ENCODE peak calls at places on chromosome 6, in five cellular contexts. O is esophagus muscularis mucosa, L is transverse colon, F is thyroid gland, K is fibroblast of lung. E is an unnamed sample.

GRCh38 chr6:50271266-50271665 is 221.5 kb upstream of the DEFB112 start:
- DNase-seq in F (no peak), O (no peak), L (no peak), K (peak; percentile 9), E (no peak)

GRCh38 chr6:1067346-1067745 is 244.6 kb upstream of the FOXQ1 start:
- DNase-seq in O (no peak), K (no peak), L (no peak), F (no peak), E (no peak)

GRCh38 chr6:1827984-1828793 is 218.5 kb downstream of the FOXC1 start:
- DNase-seq in O (no peak), F (no peak), L (no peak), K (no peak), E (no peak)

GRCh38 chr6:29524982-29525639 is 34.4 kb downstream of the UBD start:
- DNase-seq in K (no peak), O (no peak), F (no peak), L (no peak), E (no peak)

GRCh38 chr6:76992553-76992952 is 470.7 kb downstream of the HTR1B start:
- DNase-seq in O (no peak), K (no peak), L (no peak), F (no peak), E (no peak)

GRCh38 chr6:142965164-142965563 is 20.2 kb upstream of the HIVEP2 start:
- DNase-seq in K (no peak), O (no peak), F (no peak), L (no peak), E (no peak)

GRCh38 chr6:33251390-33252012 is 20.2 kb downstream of the VPS52 start:
- DNase-seq in O (no peak), F (no peak), K (peak; percentile 44), L (no peak), E (no peak)

GRCh38 chr6:43455034-43455747 is at the start of gene DLK2:
- DNase-seq in L (peak; percentile 11), O (no peak), K (no peak), F (no peak), E (no peak)

GRCh38 chr6:47027315-47027714 is 14.8 kb downstream of the ADGRF1 start:
- DNase-seq in L (no peak), O (peak; percentile 39), K (no peak), F (no peak), E (no peak)

GRCh38 chr6:99588618-99589289 is 17.9 kb upstream of the PRDM13 start:
- DNase-seq in L (peak; percentile 78), F (peak; percentile 84), O (peak; percentile 92), K (peak; percentile 71), E (peak; percentile 76)

GRCh38 chr6:28218312-28219248 is 6.5 kb upstream of the ZSCAN9 start:
- DNase-seq in F (peak; percentile 74), L (peak; percentile 78), O (peak; percentile 94), K (peak; percentile 69), E (peak; percentile 68)
- H3K4me3 ChIP-seq in F (peak overlapping the region; percentile 45), L (peak overlapping the region; percentile 25), O (peak overlapping the region; percentile 67), K (peak overlapping the region; percentile 46), E (peak overlapping the region; percentile 51)

DNA sequence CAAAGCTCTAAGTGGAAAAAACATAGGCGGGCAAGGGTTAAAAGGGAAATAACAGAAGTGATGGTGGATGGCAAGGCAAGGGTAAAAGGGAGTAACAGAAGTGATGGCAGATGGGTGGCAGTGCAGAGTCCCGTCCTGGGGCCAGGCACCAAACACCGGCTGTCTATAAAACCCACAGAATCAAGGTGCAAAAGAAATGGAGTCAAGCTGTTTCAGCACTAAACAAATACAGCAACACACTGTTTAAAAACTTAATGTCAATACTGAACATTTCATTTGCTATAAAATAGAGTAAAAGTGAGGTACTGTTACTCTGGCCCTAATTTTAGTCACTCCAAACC is 87.6 kb downstream of the MAN1A1 start:
- DNase-seq in L (no peak), K (no peak), F (no peak), O (no peak), E (no peak)
- TF ChIP-seq CTCF in L (no peak), K (no peak), F (no peak), O (no peak), E (no peak)

GRCh38 chr6:96184798-96185197 is 169.0 kb downstream of the FUT9 start:
- DNase-seq in L (no peak), K (no peak), F (no peak), O (no peak), E (no peak)
- H3K4me3 ChIP-seq in L (no peak overlapping the region), K (no peak overlapping the region), F (no peak overlapping the region), O (no peak overlapping the region), E (no peak overlapping the region)

GRCh38 chr6:35203152-35203670 is 10.5 kb upstream of the SCUBE3 start:
- DNase-seq in O (no peak), L (no peak), K (no peak), F (no peak), E (no peak)

GRCh38 chr6:35203680-35204079 is 10.1 kb upstream of the SCUBE3 start:
- DNase-seq in F (peak; percentile 65), O (no peak), L (no peak), K (no peak), E (no peak)

GRCh38 chr6:35199866-35200265 is 13.9 kb upstream of the SCUBE3 start:
- DNase-seq in O (no peak), K (no peak), L (no peak), F (no peak), E (no peak)

GRCh38 chr6:35206346-35206745 is 7.4 kb upstream of the SCUBE3 start:
- DNase-seq in K (no peak), F (no peak), O (no peak), L (no peak), E (no peak)

GRCh38 chr6:35202066-35202546 is 11.7 kb upstream of the SCUBE3 start:
- DNase-seq in O (no peak), F (no peak), L (no peak), K (no peak), E (no peak)
- TF ChIP-seq CTCF in O (no peak), F (no peak), L (no peak), K (no peak), E (no peak)

GRCh38 chr6:93822434-93823265 is 403.3 kb upstream of the EPHA7 start:
- DNase-seq in O (no peak), F (no peak), K (no peak), L (no peak), E (no peak)
- H3K4me3 ChIP-seq in O (no peak overlapping the region), F (no peak overlapping the region), K (no peak overlapping the region), L (no peak overlapping the region), E (no peak overlapping the region)

GRCh38 chr6:17280552-17281090 is 540 bp upstream of the RBM24 start:
- DNase-seq in K (peak; percentile 44), O (no peak), L (peak; percentile 38), F (peak; percentile 48), E (no peak)
- TF ChIP-seq CTCF in K (no peak), O (no peak), L (no peak), F (no peak), E (no peak)

GRCh38 chr6:27020553-27020880 is 227.0 kb upstream of the PRSS16 start:
- DNase-seq in K (no peak), O (no peak), L (no peak), F (no peak), E (no peak)
- H3K4me3 ChIP-seq in K (peak overlapping the region; percentile 44), O (peak overlapping the region; percentile 74), L (peak overlapping the region; percentile 48), F (peak overlapping the region; percentile 57), E (peak overlapping the region; percentile 53)

GRCh38 chr6:108524528-108525218 is 36.0 kb upstream of the FOXO3 start:
- DNase-seq in K (peak; percentile 21), O (no peak), L (no peak), F (no peak), E (no peak)
- TF ChIP-seq CTCF in K (no peak), O (no peak), L (no peak), F (no peak), E (no peak)

GRCh38 chr6:17038316-17038715 is 63.5 kb upstream of the STMND1 start:
- DNase-seq in F (no peak), O (no peak), L (no peak), K (no peak), E (no peak)

GRCh38 chr6:17043148-17043522 is 58.7 kb upstream of the STMND1 start:
- DNase-seq in F (no peak), O (peak; percentile 10), L (no peak), K (no peak), E (no peak)

GRCh38 chr6:17039266-17039665 is 62.6 kb upstream of the STMND1 start:
- DNase-seq in L (no peak), K (no peak), O (peak; percentile 17), F (no peak), E (no peak)

GRCh38 chr6:17045581-17046322 is 56.1 kb upstream of the STMND1 start:
- DNase-seq in F (peak; percentile 36), K (peak; percentile 71), L (no peak), O (peak; percentile 24), E (no peak)

DNA sequence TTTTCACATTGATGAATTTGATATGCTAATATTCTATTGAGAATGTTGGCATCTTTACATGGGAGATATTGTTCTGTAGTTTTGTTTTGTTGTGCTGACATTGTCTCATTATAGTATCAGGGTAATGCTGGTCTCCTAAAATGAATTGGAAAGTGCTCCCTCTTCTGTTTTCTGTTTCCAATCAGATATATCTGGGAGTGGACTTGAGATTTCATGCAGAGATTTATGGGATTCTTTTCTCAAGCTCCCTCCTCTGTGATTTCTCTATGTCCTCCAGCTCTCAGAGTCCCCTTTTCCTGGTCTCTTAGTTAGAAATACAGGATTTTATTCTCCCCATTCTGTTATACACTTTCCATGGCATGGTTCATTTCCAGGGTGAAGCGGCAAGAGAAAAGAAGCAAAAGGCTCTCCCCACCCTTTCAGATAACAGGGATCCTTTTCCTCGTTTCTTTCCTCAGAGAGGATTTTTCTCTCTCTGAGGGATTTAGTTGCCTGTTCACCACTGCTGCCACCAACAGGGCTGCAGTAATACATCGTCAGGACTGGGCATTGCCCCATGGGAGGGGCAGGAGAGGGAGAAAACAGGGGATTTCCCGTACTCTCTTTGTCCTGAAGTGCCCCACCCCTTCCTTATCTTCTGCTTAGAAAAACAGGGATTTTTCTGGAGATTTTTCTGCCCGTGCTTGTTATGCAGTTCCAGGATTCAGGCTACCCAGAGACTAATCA is 59.3 kb upstream of the STMND1 start:
- DNase-seq in O (peak; percentile 26), L (peak; percentile 66), F (peak; percentile 52), K (peak; percentile 70), E (peak; percentile 22)
- H3K4me3 ChIP-seq in O (no peak overlapping the region), L (no peak overlapping the region), F (no peak overlapping the region), K (no peak overlapping the region), E (no peak overlapping the region)